ENCODE peak calls at places on chromosomes 4 and X, in six cellular contexts. One of them, this sample, is unnamed.

GRCh38 chr4:102787096-102787867 is 26.5 kb upstream of the MANBA start:
- DNase-seq in effector memory CD4-positive, alpha-beta T cell: no peak
- DNase-seq in left lobe of liver: no peak
- DNase-seq in lower lobe of right lung: no peak
- DNase-seq in mesothelial cell of epicardium: no peak
- DNase-seq in T-helper 9 cell: no peak
- DNase-seq in this sample: no peak

GRCh38 chrX:49077941-49078340 is 1.7 kb downstream of the WDR45 start:
- DNase-seq in effector memory CD4-positive, alpha-beta T cell: no peak
- DNase-seq in left lobe of liver: no peak
- DNase-seq in lower lobe of right lung: no peak
- DNase-seq in mesothelial cell of epicardium: no peak
- DNase-seq in T-helper 9 cell: no peak
- DNase-seq in this sample: no peak

GRCh38 chrX:136754641-136755040 is 26.1 kb downstream of the ARHGEF6 start:
- DNase-seq in effector memory CD4-positive, alpha-beta T cell: no peak
- DNase-seq in left lobe of liver: no peak
- DNase-seq in lower lobe of right lung: no peak
- DNase-seq in mesothelial cell of epicardium: no peak
- DNase-seq in T-helper 9 cell: no peak
- DNase-seq in this sample: no peak

GRCh38 chr4:141569141-141569540 is 67.2 kb upstream of the IL15 start:
- DNase-seq in effector memory CD4-positive, alpha-beta T cell: no peak
- DNase-seq in left lobe of liver: no peak
- DNase-seq in lower lobe of right lung: no peak
- DNase-seq in mesothelial cell of epicardium: no peak
- DNase-seq in T-helper 9 cell: no peak
- DNase-seq in this sample: no peak

GRCh38 chrX:37959212-37960021 is 46.9 kb upstream of the SYTL5 start:
- DNase-seq in effector memory CD4-positive, alpha-beta T cell: no peak
- DNase-seq in left lobe of liver: peak; percentile 43
- DNase-seq in lower lobe of right lung: no peak
- DNase-seq in mesothelial cell of epicardium: no peak
- DNase-seq in T-helper 9 cell: no peak
- DNase-seq in this sample: no peak

GRCh38 chr4:69321153-69321729 is 41.0 kb downstream of the UGT2B28 start:
- DNase-seq in effector memory CD4-positive, alpha-beta T cell: no peak
- DNase-seq in left lobe of liver: peak; percentile 64
- DNase-seq in lower lobe of right lung: peak; percentile 30
- DNase-seq in mesothelial cell of epicardium: no peak
- DNase-seq in T-helper 9 cell: no peak
- DNase-seq in this sample: no peak

GRCh38 chr4:85677286-85677685 is 202.3 kb downstream of the ARHGAP24 start:
- DNase-seq in effector memory CD4-positive, alpha-beta T cell: no peak
- DNase-seq in left lobe of liver: no peak
- DNase-seq in lower lobe of right lung: no peak
- DNase-seq in mesothelial cell of epicardium: no peak
- DNase-seq in T-helper 9 cell: no peak
- DNase-seq in this sample: no peak

GRCh38 chr4:40998680-40999358 is 215.5 kb downstream of the APBB2 start:
- DNase-seq in effector memory CD4-positive, alpha-beta T cell: no peak
- DNase-seq in left lobe of liver: no peak
- DNase-seq in lower lobe of right lung: no peak
- DNase-seq in mesothelial cell of epicardium: no peak
- DNase-seq in T-helper 9 cell: no peak
- DNase-seq in this sample: no peak

GRCh38 chr4:132587626-132588025 is 561.5 kb upstream of the PCDH10 start:
- DNase-seq in effector memory CD4-positive, alpha-beta T cell: no peak
- DNase-seq in left lobe of liver: no peak
- DNase-seq in lower lobe of right lung: no peak
- DNase-seq in mesothelial cell of epicardium: no peak
- DNase-seq in T-helper 9 cell: no peak
- DNase-seq in this sample: no peak

GRCh38 chr4:105147226-105148151 is 813 bp downstream of the TET2 start:
- DNase-seq in effector memory CD4-positive, alpha-beta T cell: no peak
- DNase-seq in left lobe of liver: peak; percentile 47
- DNase-seq in lower lobe of right lung: peak; percentile 47
- DNase-seq in mesothelial cell of epicardium: no peak
- DNase-seq in T-helper 9 cell: no peak
- DNase-seq in this sample: peak; percentile 57

GRCh38 chrX:19725545-19726102 is 161.8 kb downstream of the SH3KBP1 start:
- DNase-seq in effector memory CD4-positive, alpha-beta T cell: no peak
- DNase-seq in left lobe of liver: peak; percentile 47
- DNase-seq in lower lobe of right lung: peak; percentile 45
- DNase-seq in mesothelial cell of epicardium: no peak
- DNase-seq in T-helper 9 cell: no peak
- DNase-seq in this sample: no peak

GRCh38 chrX:39214380-39215126 is 413.3 kb downstream of the MID1IP1 start:
- DNase-seq in effector memory CD4-positive, alpha-beta T cell: no peak
- DNase-seq in left lobe of liver: no peak
- DNase-seq in lower lobe of right lung: no peak
- DNase-seq in mesothelial cell of epicardium: no peak
- DNase-seq in T-helper 9 cell: no peak
- DNase-seq in this sample: no peak

GRCh38 chrX:17944833-17945497 is 83.9 kb upstream of the RAI2 start:
- DNase-seq in effector memory CD4-positive, alpha-beta T cell: no peak
- DNase-seq in left lobe of liver: no peak
- DNase-seq in lower lobe of right lung: no peak
- DNase-seq in mesothelial cell of epicardium: no peak
- DNase-seq in T-helper 9 cell: no peak
- DNase-seq in this sample: no peak

GRCh38 chr4:123555500-123556273 is 159.1 kb downstream of the SPRY1 start:
- DNase-seq in effector memory CD4-positive, alpha-beta T cell: no peak
- DNase-seq in left lobe of liver: peak; percentile 95
- DNase-seq in lower lobe of right lung: peak; percentile 88
- DNase-seq in mesothelial cell of epicardium: peak; percentile 72
- DNase-seq in T-helper 9 cell: no peak
- DNase-seq in this sample: no peak

GRCh38 chr4:110540606-110541440 is 64.9 kb downstream of the ENPEP start:
- DNase-seq in effector memory CD4-positive, alpha-beta T cell: no peak
- DNase-seq in left lobe of liver: no peak
- DNase-seq in lower lobe of right lung: no peak
- DNase-seq in mesothelial cell of epicardium: no peak
- DNase-seq in T-helper 9 cell: no peak
- DNase-seq in this sample: no peak

GRCh38 chr4:89939994-89940393 is 45.3 kb downstream of the MMRN1 start:
- DNase-seq in effector memory CD4-positive, alpha-beta T cell: no peak
- DNase-seq in left lobe of liver: no peak
- DNase-seq in lower lobe of right lung: no peak
- DNase-seq in mesothelial cell of epicardium: no peak
- DNase-seq in T-helper 9 cell: no peak
- DNase-seq in this sample: no peak

GRCh38 chr4:4260185-4260751 is 12.2 kb upstream of the TMEM128 start:
- DNase-seq in effector memory CD4-positive, alpha-beta T cell: no peak
- DNase-seq in left lobe of liver: no peak
- DNase-seq in lower lobe of right lung: no peak
- DNase-seq in mesothelial cell of epicardium: no peak
- DNase-seq in T-helper 9 cell: no peak
- DNase-seq in this sample: no peak

GRCh38 chrX:105765691-105766090 is 56.6 kb upstream of the NRK start:
- DNase-seq in effector memory CD4-positive, alpha-beta T cell: no peak
- DNase-seq in left lobe of liver: no peak
- DNase-seq in lower lobe of right lung: no peak
- DNase-seq in mesothelial cell of epicardium: no peak
- DNase-seq in T-helper 9 cell: no peak
- DNase-seq in this sample: no peak

GRCh38 chr4:77220841-77221613 is 64.0 kb downstream of the CCNG2 start:
- DNase-seq in effector memory CD4-positive, alpha-beta T cell: no peak
- DNase-seq in left lobe of liver: no peak
- DNase-seq in lower lobe of right lung: no peak
- DNase-seq in mesothelial cell of epicardium: no peak
- DNase-seq in T-helper 9 cell: no peak
- DNase-seq in this sample: no peak

GRCh38 chrX:7985568-7985967 is 58.4 kb upstream of the PNPLA4 start:
- DNase-seq in effector memory CD4-positive, alpha-beta T cell: no peak
- DNase-seq in left lobe of liver: no peak
- DNase-seq in lower lobe of right lung: no peak
- DNase-seq in mesothelial cell of epicardium: no peak
- DNase-seq in T-helper 9 cell: no peak
- DNase-seq in this sample: no peak

GRCh38 chr4:118918388-118918787 is 29.7 kb downstream of the SYNPO2 start:
- DNase-seq in effector memory CD4-positive, alpha-beta T cell: no peak
- DNase-seq in left lobe of liver: no peak
- DNase-seq in lower lobe of right lung: no peak
- DNase-seq in mesothelial cell of epicardium: no peak
- DNase-seq in T-helper 9 cell: no peak
- DNase-seq in this sample: no peak

GRCh38 chrX:122055979-122056715 is 1008.7 kb downstream of the GLUD2 start:
- DNase-seq in effector memory CD4-positive, alpha-beta T cell: no peak
- DNase-seq in left lobe of liver: no peak
- DNase-seq in lower lobe of right lung: no peak
- DNase-seq in mesothelial cell of epicardium: no peak
- DNase-seq in T-helper 9 cell: no peak
- DNase-seq in this sample: no peak

GRCh38 chr4:183571350-183572076 is 66.7 kb downstream of the ING2 start:
- DNase-seq in effector memory CD4-positive, alpha-beta T cell: no peak
- DNase-seq in left lobe of liver: no peak
- DNase-seq in lower lobe of right lung: peak; percentile 87
- DNase-seq in mesothelial cell of epicardium: no peak
- DNase-seq in T-helper 9 cell: no peak
- DNase-seq in this sample: no peak